ENCODE peak calls at places on chromosomes 5 and 9, in ten cellular contexts. U is brain microvascular endothelial cell; E is HFF-Myc; I is left lung; L is CD8-positive, alpha-beta T cell; D is epithelial cell of esophagus; Q is foreskin keratinocyte; P is endothelial cell; F is GM10248; A is cardiac fibroblast. H is an unnamed sample.

GRCh38 chr5:137497396-137498290 is 1.5 kb downstream of the SPOCK1 start:
- DNase-seq in U (no peak), E (no peak), I (no peak), L (no peak), D (peak), Q (peak), P (no peak), F (no peak), A (peak), H (no peak)

GRCh38 chr5:79074641-79075040 is 5.1 kb downstream of the BHMT2 start:
- DNase-seq in U (peak), E (peak), I (no peak), L (no peak), D (peak), Q (peak), P (no peak), F (no peak), A (peak), H (no peak)

GRCh38 chr5:172187118-172188032 is 649 bp downstream of the STK10 start:
- DNase-seq in U (peak), E (no peak), I (peak), L (no peak), D (peak), Q (peak), P (peak), F (peak), A (peak), H (peak)

GRCh38 chr5:136133416-136134383 is 1.1 kb downstream of the SMAD5 start:
- DNase-seq in U (peak), E (no peak), I (peak), L (no peak), D (peak), Q (peak), P (peak), F (peak), A (peak), H (peak)

GRCh38 chr5:62083661-62084060 is 222.3 kb upstream of the KIF2A start:
- DNase-seq in U (no peak), E (no peak), I (no peak), L (no peak), D (peak), Q (peak), P (no peak), F (no peak), A (no peak), H (no peak)

GRCh38 chr5:43637416-43637815 is 34.4 kb downstream of the NNT start:
- DNase-seq in U (no peak), E (no peak), I (no peak), L (no peak), D (no peak), Q (no peak), P (no peak), F (no peak), A (no peak), H (no peak)

GRCh38 chr5:116289276-116289675 is 204.5 kb downstream of the COMMD10 start:
- DNase-seq in U (no peak), E (no peak), I (no peak), L (no peak), D (no peak), Q (no peak), P (peak), F (no peak), A (no peak), H (no peak)

GRCh38 chr9:25472085-25472607 is 206.1 kb downstream of the TUSC1 start:
- DNase-seq in U (no peak), E (no peak), I (peak), L (no peak), D (peak), Q (peak), P (no peak), F (no peak), A (no peak), H (no peak)

GRCh38 chr9:114086009-114086408 is 7.9 kb upstream of the AMBP start:
- DNase-seq in U (no peak), E (no peak), I (no peak), L (no peak), D (peak), Q (no peak), P (no peak), F (no peak), A (no peak), H (no peak)

GRCh38 chr5:131196331-131196730 is 25.6 kb downstream of the LYRM7 start:
- DNase-seq in U (no peak), E (peak), I (no peak), L (no peak), D (no peak), Q (no peak), P (no peak), F (no peak), A (no peak), H (no peak)

GRCh38 chr5:32540446-32540845 is 44.9 kb upstream of the SUB1 start:
- DNase-seq in U (no peak), E (no peak), I (no peak), L (no peak), D (no peak), Q (no peak), P (no peak), F (peak), A (no peak), H (no peak)

GRCh38 chr9:126205260-126205659 is 121.4 kb upstream of the MVB12B start:
- DNase-seq in U (no peak), E (no peak), I (no peak), L (no peak), D (no peak), Q (no peak), P (no peak), F (no peak), A (no peak), H (no peak)

GRCh38 chr5:131328536-131329186 is 64.8 kb downstream of the CDC42SE2 start:
- DNase-seq in U (peak), E (peak), I (no peak), L (no peak), D (peak), Q (peak), P (no peak), F (no peak), A (peak), H (no peak)

GRCh38 chr5:94968507-94969095 is 316.3 kb downstream of the MCTP1 start:
- DNase-seq in U (peak), E (peak), I (no peak), L (no peak), D (peak), Q (peak), P (peak), F (peak), A (peak), H (peak)

GRCh38 chr9:111891910-111892499 is 4.6 kb upstream of the UGCG start:
- DNase-seq in U (no peak), E (no peak), I (no peak), L (no peak), D (peak), Q (no peak), P (no peak), F (peak), A (no peak), H (peak)

GRCh38 chr9:135480071-135480941 is 724 bp downstream of the PPP1R26 start:
- DNase-seq in U (peak), E (no peak), I (peak), L (no peak), D (peak), Q (peak), P (peak), F (peak), A (peak), H (peak)

GRCh38 chr5:102511666-102512065 is 12.9 kb upstream of the SLCO6A1 start:
- DNase-seq in U (peak), E (no peak), I (no peak), L (no peak), D (peak), Q (no peak), P (no peak), F (no peak), A (peak), H (no peak)

GRCh38 chr5:160165137-160166068 is 46.2 kb upstream of the PWWP2A start:
- DNase-seq in U (peak), E (peak), I (peak), L (no peak), D (peak), Q (peak), P (no peak), F (no peak), A (peak), H (no peak)

GRCh38 chr9:33453286-33453882 is 6.0 kb upstream of the AQP3 start:
- DNase-seq in U (no peak), E (no peak), I (no peak), L (no peak), D (no peak), Q (no peak), P (no peak), F (no peak), A (no peak), H (no peak)

GRCh38 chr5:170360712-170361501 is 28.3 kb downstream of the KCNMB1 start:
- DNase-seq in U (no peak), E (no peak), I (no peak), L (no peak), D (no peak), Q (no peak), P (no peak), F (no peak), A (no peak), H (no peak)

GRCh38 chr5:179771496-179771895 is 22.3 kb upstream of the LTC4S start:
- DNase-seq in U (no peak), E (no peak), I (no peak), L (no peak), D (no peak), Q (no peak), P (no peak), F (no peak), A (no peak), H (no peak)

GRCh38 chr5:136132087-136132486 is 558 bp upstream of the SMAD5 start:
- DNase-seq in U (no peak), E (no peak), I (peak), L (no peak), D (no peak), Q (no peak), P (peak), F (peak), A (no peak), H (peak)

GRCh38 chr5:171464829-171465228 is 45.4 kb downstream of the FGF18 start:
- DNase-seq in U (no peak), E (no peak), I (no peak), L (no peak), D (no peak), Q (no peak), P (no peak), F (no peak), A (no peak), H (no peak)

GRCh38 chr5:78129632-78130031 is 164.9 kb downstream of the AP3B1 start:
- DNase-seq in U (no peak), E (no peak), I (no peak), L (no peak), D (no peak), Q (no peak), P (no peak), F (no peak), A (no peak), H (no peak)

GRCh38 chr5:150540615-150541396 is 32.9 kb downstream of the NDST1 start:
- DNase-seq in U (peak), E (peak), I (no peak), L (no peak), D (peak), Q (peak), P (no peak), F (no peak), A (peak), H (no peak)

GRCh38 chr5:104452554-104452953 is 890.0 kb upstream of the NUDT12 start:
- DNase-seq in U (no peak), E (no peak), I (no peak), L (no peak), D (no peak), Q (no peak), P (no peak), F (no peak), A (no peak), H (no peak)
- TF ChIP-seq CTCF in U (no peak), E (no peak), I (no peak), L (no peak), D (no peak), Q (no peak), P (no peak), F (no peak), A (no peak), H (no peak)

GRCh38 chr5:75951716-75952115 is 131.5 kb upstream of the SV2C start:
- DNase-seq in U (no peak), E (no peak), I (no peak), L (no peak), D (no peak), Q (no peak), P (no peak), F (no peak), A (no peak), H (no peak)
- TF ChIP-seq CTCF in U (no peak), E (no peak), I (no peak), L (no peak), D (no peak), Q (no peak), P (no peak), F (no peak), A (no peak), H (no peak)

GRCh38 chr9:89771205-89771604 is 166.4 kb downstream of the GADD45G start:
- DNase-seq in U (no peak), E (no peak), I (no peak), L (no peak), D (no peak), Q (no peak), P (no peak), F (no peak), A (no peak), H (no peak)

GRCh38 chr9:89775641-89776040 is 170.8 kb downstream of the GADD45G start:
- DNase-seq in U (no peak), E (no peak), I (no peak), L (no peak), D (no peak), Q (no peak), P (no peak), F (no peak), A (no peak), H (no peak)

GRCh38 chr9:89770779-89771178 is 166.0 kb downstream of the GADD45G start:
- DNase-seq in U (no peak), E (no peak), I (no peak), L (no peak), D (no peak), Q (no peak), P (no peak), F (no peak), A (no peak), H (no peak)

GRCh38 chr9:89774971-89775370 is 170.2 kb downstream of the GADD45G start:
- DNase-seq in U (no peak), E (no peak), I (no peak), L (no peak), D (no peak), Q (no peak), P (no peak), F (no peak), A (no peak), H (no peak)

DNA sequence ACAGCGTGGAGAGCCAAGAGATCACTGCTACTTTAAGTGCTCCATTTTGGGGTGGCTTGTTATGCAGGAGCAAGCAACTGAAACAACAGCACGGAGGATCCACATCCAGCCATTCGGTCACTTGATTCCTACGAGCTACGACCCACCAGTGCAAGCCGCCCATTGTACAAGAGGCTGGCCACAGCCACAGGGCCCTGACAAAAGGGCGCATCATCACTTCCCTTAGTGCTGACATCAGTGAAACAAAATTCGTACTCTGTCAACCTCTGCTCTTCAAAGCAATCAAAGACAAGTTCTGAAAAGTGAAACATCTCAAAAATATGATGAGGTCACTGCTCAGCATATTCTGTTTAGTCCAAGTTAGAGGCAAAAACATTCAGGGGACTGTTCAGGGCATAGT is 168.4 kb downstream of the GADD45G start:
- DNase-seq in U (no peak), E (no peak), I (no peak), L (no peak), D (no peak), Q (no peak), P (no peak), F (no peak), A (no peak), H (no peak)
- TF ChIP-seq CTCF in U (no peak), E (no peak), I (no peak), L (no peak), D (no peak), Q (no peak), P (no peak), F (no peak), A (no peak), H (no peak)

DNA sequence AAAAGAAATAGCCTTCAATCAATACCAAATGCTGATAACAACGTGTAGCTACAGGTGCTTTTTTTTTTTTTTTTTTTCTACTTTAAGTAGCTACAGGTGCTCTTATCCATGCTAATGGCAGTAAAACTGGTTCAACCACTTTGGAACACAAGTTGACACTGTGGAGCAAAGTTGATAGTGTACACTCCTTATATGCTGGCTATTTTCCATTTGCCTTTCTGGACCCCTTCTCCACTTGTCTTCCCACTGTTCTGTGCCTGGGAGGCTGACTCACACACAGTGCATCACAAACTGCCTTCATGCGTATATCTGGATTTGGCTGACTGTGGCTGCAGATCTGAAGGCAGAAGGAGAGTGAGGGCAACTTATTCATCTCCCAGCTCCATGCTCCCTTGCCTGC is 247.9 kb downstream of the MSX2 start:
- DNase-seq in U (no peak), E (no peak), I (no peak), L (no peak), D (peak), Q (no peak), P (no peak), F (no peak), A (no peak), H (no peak)
- TF ChIP-seq CTCF in U (no peak), E (no peak), I (no peak), L (no peak), D (no peak), Q (no peak), P (no peak), F (no peak), A (no peak), H (no peak)

DNA sequence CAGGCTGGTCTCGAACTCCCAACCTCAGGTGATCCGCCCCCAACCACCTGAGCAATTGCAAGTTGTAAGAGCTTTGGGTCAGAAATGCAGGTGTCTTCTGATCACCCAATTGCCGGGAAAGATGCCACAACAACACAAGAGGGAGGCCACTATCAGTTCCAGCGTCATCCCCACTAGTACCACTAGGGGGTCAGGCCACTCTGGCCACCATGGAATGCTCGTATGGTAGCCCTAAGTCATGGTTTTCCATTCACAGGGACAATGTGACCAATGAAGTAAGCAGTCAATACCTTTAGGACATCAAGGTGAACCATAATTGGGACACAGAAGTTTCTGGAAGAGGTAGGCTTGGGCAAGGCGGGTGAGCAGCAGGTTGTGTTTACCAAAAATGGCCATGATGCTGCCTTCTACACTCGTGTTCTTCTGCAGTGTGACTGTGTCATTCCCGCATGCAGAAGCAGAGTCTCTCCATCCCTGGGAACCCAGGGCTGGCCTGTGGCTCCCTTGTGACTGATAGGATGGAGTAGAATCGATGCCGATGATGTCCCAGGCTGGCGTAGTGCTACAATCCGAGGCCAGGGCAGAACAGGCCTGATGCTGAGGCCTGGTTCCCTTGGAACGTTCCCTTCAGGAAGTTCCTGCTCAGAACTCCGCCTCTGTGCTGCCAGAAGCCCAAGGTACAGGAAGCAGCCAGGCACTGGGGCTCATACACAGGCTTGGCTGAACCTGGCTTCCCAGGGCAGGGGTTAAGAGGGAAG is 42.2 kb upstream of the ANKRD33B start:
- DNase-seq in U (no peak), E (no peak), I (no peak), L (no peak), D (no peak), Q (no peak), P (no peak), F (no peak), A (no peak), H (no peak)
- TF ChIP-seq CTCF in U (peak), E (peak), I (no peak), L (no peak), D (peak), Q (peak), P (peak), F (no peak), A (peak), H (no peak)

DNA sequence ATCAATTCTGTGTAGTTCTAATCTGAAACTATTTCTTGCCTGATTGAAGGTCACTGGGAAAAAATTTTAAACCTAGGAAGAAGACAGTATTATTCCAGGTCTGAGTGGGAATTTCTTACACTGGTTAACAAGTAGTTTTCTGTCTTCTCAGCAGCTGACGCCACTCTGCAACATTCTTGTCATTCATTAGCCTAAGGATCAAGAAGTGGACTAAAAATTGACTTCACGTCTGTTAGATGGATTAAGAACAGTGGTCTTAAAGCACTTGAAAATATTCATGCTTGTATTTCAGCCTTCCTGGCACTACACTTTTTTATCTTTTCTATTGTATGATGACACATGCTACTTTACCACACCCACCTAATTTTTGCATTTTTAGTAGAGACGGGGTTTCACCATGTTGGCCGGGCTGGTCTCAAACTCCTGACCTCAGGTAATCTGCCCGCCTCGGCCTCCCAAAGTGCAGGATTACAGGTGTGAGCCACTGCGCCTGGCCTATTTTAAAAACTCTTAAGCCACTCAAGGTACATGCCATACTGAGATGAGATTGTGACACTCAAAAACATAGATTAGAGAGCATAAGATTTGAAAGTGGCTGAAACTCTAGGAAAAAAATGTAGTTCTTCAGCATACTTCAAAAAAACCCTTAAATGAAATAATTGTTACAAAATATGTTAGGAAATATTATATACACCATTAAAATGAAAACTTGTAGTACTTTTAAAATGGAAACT is 8.4 kb downstream of the MATR3 start:
- DNase-seq in U (no peak), E (no peak), I (no peak), L (no peak), D (no peak), Q (no peak), P (no peak), F (no peak), A (no peak), H (no peak)
- TF ChIP-seq CTCF in U (no peak), E (no peak), I (no peak), L (no peak), D (no peak), Q (no peak), P (no peak), F (no peak), A (no peak), H (no peak)